ENCODE peak calls at places on chromosomes 16 and 17, in five cellular contexts. One of them, this sample, is unnamed.

GRCh38 chr17:78401246-78401645 is 22.8 kb downstream of the PGS1 start:
- DNase-seq in RCC 7860: peak
- DNase-seq in stimulated activated CD8-positive, alpha-beta memory T cell treated with anti-CD3 and anti-CD28 coated beads, Interleukin-7, amount 100 ng/mL, for 4 hours: no peak
- DNase-seq in posterior cingulate gyrus: no peak
- DNase-seq in activated T-helper 1 cell treated with Interleukin-2 at 50 U/mL for 16 hours: no peak
- DNase-seq in this sample: no peak

GRCh38 chr17:1420163-1420562 is 20.1 kb upstream of the YWHAE start:
- DNase-seq in RCC 7860: no peak
- DNase-seq in stimulated activated CD8-positive, alpha-beta memory T cell treated with anti-CD3 and anti-CD28 coated beads, Interleukin-7, amount 100 ng/mL, for 4 hours: no peak
- DNase-seq in posterior cingulate gyrus: peak
- DNase-seq in activated T-helper 1 cell treated with Interleukin-2 at 50 U/mL for 16 hours: no peak
- DNase-seq in this sample: no peak

GRCh38 chr17:63647936-63648335 is 25.7 kb downstream of the MAP3K3 start:
- DNase-seq in RCC 7860: no peak
- DNase-seq in stimulated activated CD8-positive, alpha-beta memory T cell treated with anti-CD3 and anti-CD28 coated beads, Interleukin-7, amount 100 ng/mL, for 4 hours: no peak
- DNase-seq in posterior cingulate gyrus: no peak
- DNase-seq in activated T-helper 1 cell treated with Interleukin-2 at 50 U/mL for 16 hours: no peak
- DNase-seq in this sample: no peak

GRCh38 chr16:83200005-83200779 is 573.4 kb downstream of the CDH13 start:
- DNase-seq in RCC 7860: no peak
- DNase-seq in stimulated activated CD8-positive, alpha-beta memory T cell treated with anti-CD3 and anti-CD28 coated beads, Interleukin-7, amount 100 ng/mL, for 4 hours: no peak
- DNase-seq in posterior cingulate gyrus: peak
- DNase-seq in activated T-helper 1 cell treated with Interleukin-2 at 50 U/mL for 16 hours: no peak
- DNase-seq in this sample: no peak

GRCh38 chr17:1834378-1835149 is 4.8 kb downstream of the RPA1 start:
- DNase-seq in RCC 7860: no peak
- DNase-seq in stimulated activated CD8-positive, alpha-beta memory T cell treated with anti-CD3 and anti-CD28 coated beads, Interleukin-7, amount 100 ng/mL, for 4 hours: no peak
- DNase-seq in posterior cingulate gyrus: no peak
- DNase-seq in activated T-helper 1 cell treated with Interleukin-2 at 50 U/mL for 16 hours: no peak
- DNase-seq in this sample: no peak

GRCh38 chr17:17696871-17697633 is 15.8 kb downstream of the RAI1 start:
- DNase-seq in RCC 7860: no peak
- DNase-seq in stimulated activated CD8-positive, alpha-beta memory T cell treated with anti-CD3 and anti-CD28 coated beads, Interleukin-7, amount 100 ng/mL, for 4 hours: no peak
- DNase-seq in posterior cingulate gyrus: no peak
- DNase-seq in activated T-helper 1 cell treated with Interleukin-2 at 50 U/mL for 16 hours: no peak
- DNase-seq in this sample: no peak

GRCh38 chr16:57648125-57648524 is 19.7 kb downstream of the ADGRG1 start:
- DNase-seq in RCC 7860: no peak
- DNase-seq in stimulated activated CD8-positive, alpha-beta memory T cell treated with anti-CD3 and anti-CD28 coated beads, Interleukin-7, amount 100 ng/mL, for 4 hours: no peak
- DNase-seq in posterior cingulate gyrus: no peak
- DNase-seq in activated T-helper 1 cell treated with Interleukin-2 at 50 U/mL for 16 hours: no peak
- DNase-seq in this sample: no peak

GRCh38 chr17:3526491-3526890 is 31.1 kb downstream of the TRPV3 start:
- DNase-seq in RCC 7860: no peak
- DNase-seq in stimulated activated CD8-positive, alpha-beta memory T cell treated with anti-CD3 and anti-CD28 coated beads, Interleukin-7, amount 100 ng/mL, for 4 hours: no peak
- DNase-seq in posterior cingulate gyrus: peak
- DNase-seq in activated T-helper 1 cell treated with Interleukin-2 at 50 U/mL for 16 hours: no peak
- DNase-seq in this sample: no peak

GRCh38 chr16:78693496-78693895 is 594.0 kb downstream of the WWOX start:
- DNase-seq in RCC 7860: no peak
- DNase-seq in stimulated activated CD8-positive, alpha-beta memory T cell treated with anti-CD3 and anti-CD28 coated beads, Interleukin-7, amount 100 ng/mL, for 4 hours: no peak
- DNase-seq in posterior cingulate gyrus: no peak
- DNase-seq in activated T-helper 1 cell treated with Interleukin-2 at 50 U/mL for 16 hours: no peak
- DNase-seq in this sample: no peak

GRCh38 chr16:12236491-12237030 is 260.0 kb downstream of the SNX29 start:
- DNase-seq in RCC 7860: peak
- DNase-seq in stimulated activated CD8-positive, alpha-beta memory T cell treated with anti-CD3 and anti-CD28 coated beads, Interleukin-7, amount 100 ng/mL, for 4 hours: no peak
- DNase-seq in posterior cingulate gyrus: no peak
- DNase-seq in activated T-helper 1 cell treated with Interleukin-2 at 50 U/mL for 16 hours: no peak
- DNase-seq in this sample: no peak

GRCh38 chr16:25033852-25034251 is 18.7 kb upstream of the ARHGAP17 start:
- DNase-seq in RCC 7860: peak
- DNase-seq in stimulated activated CD8-positive, alpha-beta memory T cell treated with anti-CD3 and anti-CD28 coated beads, Interleukin-7, amount 100 ng/mL, for 4 hours: no peak
- DNase-seq in posterior cingulate gyrus: no peak
- DNase-seq in activated T-helper 1 cell treated with Interleukin-2 at 50 U/mL for 16 hours: no peak
- DNase-seq in this sample: no peak

GRCh38 chr17:49089094-49089493 is 43.5 kb upstream of the B4GALNT2 start:
- DNase-seq in RCC 7860: no peak
- DNase-seq in stimulated activated CD8-positive, alpha-beta memory T cell treated with anti-CD3 and anti-CD28 coated beads, Interleukin-7, amount 100 ng/mL, for 4 hours: no peak
- DNase-seq in posterior cingulate gyrus: no peak
- DNase-seq in activated T-helper 1 cell treated with Interleukin-2 at 50 U/mL for 16 hours: no peak
- DNase-seq in this sample: no peak

GRCh38 chr17:28706471-28707338 is 5.0 kb downstream of the PROCA1 start:
- DNase-seq in RCC 7860: no peak
- DNase-seq in stimulated activated CD8-positive, alpha-beta memory T cell treated with anti-CD3 and anti-CD28 coated beads, Interleukin-7, amount 100 ng/mL, for 4 hours: no peak
- DNase-seq in posterior cingulate gyrus: peak
- DNase-seq in activated T-helper 1 cell treated with Interleukin-2 at 50 U/mL for 16 hours: no peak
- DNase-seq in this sample: no peak

GRCh38 chr16:22070361-22071351 is 21.7 kb upstream of the VWA3A start:
- DNase-seq in RCC 7860: no peak
- DNase-seq in stimulated activated CD8-positive, alpha-beta memory T cell treated with anti-CD3 and anti-CD28 coated beads, Interleukin-7, amount 100 ng/mL, for 4 hours: no peak
- DNase-seq in posterior cingulate gyrus: no peak
- DNase-seq in activated T-helper 1 cell treated with Interleukin-2 at 50 U/mL for 16 hours: no peak
- DNase-seq in this sample: no peak

GRCh38 chr17:11564483-11565380 is 33.5 kb upstream of the DNAH9 start:
- DNase-seq in RCC 7860: no peak
- DNase-seq in stimulated activated CD8-positive, alpha-beta memory T cell treated with anti-CD3 and anti-CD28 coated beads, Interleukin-7, amount 100 ng/mL, for 4 hours: no peak
- DNase-seq in posterior cingulate gyrus: no peak
- DNase-seq in activated T-helper 1 cell treated with Interleukin-2 at 50 U/mL for 16 hours: no peak
- DNase-seq in this sample: no peak

GRCh38 chr16:3997231-3997841 is 116.8 kb upstream of the CREBBP start:
- DNase-seq in RCC 7860: no peak
- DNase-seq in stimulated activated CD8-positive, alpha-beta memory T cell treated with anti-CD3 and anti-CD28 coated beads, Interleukin-7, amount 100 ng/mL, for 4 hours: no peak
- DNase-seq in posterior cingulate gyrus: peak
- DNase-seq in activated T-helper 1 cell treated with Interleukin-2 at 50 U/mL for 16 hours: no peak
- DNase-seq in this sample: no peak

GRCh38 chr16:85173077-85173980 is 61.1 kb upstream of the CIBAR2 start:
- DNase-seq in RCC 7860: peak
- DNase-seq in stimulated activated CD8-positive, alpha-beta memory T cell treated with anti-CD3 and anti-CD28 coated beads, Interleukin-7, amount 100 ng/mL, for 4 hours: no peak
- DNase-seq in posterior cingulate gyrus: peak
- DNase-seq in activated T-helper 1 cell treated with Interleukin-2 at 50 U/mL for 16 hours: no peak
- DNase-seq in this sample: no peak

GRCh38 chr17:27247071-27247957 is 46.6 kb upstream of the WSB1 start:
- DNase-seq in RCC 7860: no peak
- DNase-seq in stimulated activated CD8-positive, alpha-beta memory T cell treated with anti-CD3 and anti-CD28 coated beads, Interleukin-7, amount 100 ng/mL, for 4 hours: no peak
- DNase-seq in posterior cingulate gyrus: peak
- DNase-seq in activated T-helper 1 cell treated with Interleukin-2 at 50 U/mL for 16 hours: no peak
- DNase-seq in this sample: no peak

GRCh38 chr16:81748476-81749198 is 30.5 kb upstream of the PLCG2 start:
- DNase-seq in RCC 7860: no peak
- DNase-seq in stimulated activated CD8-positive, alpha-beta memory T cell treated with anti-CD3 and anti-CD28 coated beads, Interleukin-7, amount 100 ng/mL, for 4 hours: no peak
- DNase-seq in posterior cingulate gyrus: peak
- DNase-seq in activated T-helper 1 cell treated with Interleukin-2 at 50 U/mL for 16 hours: no peak
- DNase-seq in this sample: no peak

GRCh38 chr16:30096105-30096861 is at the start of gene YPEL3:
- DNase-seq in RCC 7860: peak
- DNase-seq in stimulated activated CD8-positive, alpha-beta memory T cell treated with anti-CD3 and anti-CD28 coated beads, Interleukin-7, amount 100 ng/mL, for 4 hours: peak
- DNase-seq in posterior cingulate gyrus: peak
- DNase-seq in activated T-helper 1 cell treated with Interleukin-2 at 50 U/mL for 16 hours: peak
- DNase-seq in this sample: peak

GRCh38 chr16:11004957-11005610 is 60.7 kb downstream of the CLEC16A start:
- DNase-seq in RCC 7860: no peak
- DNase-seq in stimulated activated CD8-positive, alpha-beta memory T cell treated with anti-CD3 and anti-CD28 coated beads, Interleukin-7, amount 100 ng/mL, for 4 hours: no peak
- DNase-seq in posterior cingulate gyrus: no peak
- DNase-seq in activated T-helper 1 cell treated with Interleukin-2 at 50 U/mL for 16 hours: no peak
- DNase-seq in this sample: no peak

GRCh38 chr17:32586666-32587065 is 99.9 kb downstream of the CDK5R1 start:
- DNase-seq in RCC 7860: no peak
- DNase-seq in stimulated activated CD8-positive, alpha-beta memory T cell treated with anti-CD3 and anti-CD28 coated beads, Interleukin-7, amount 100 ng/mL, for 4 hours: no peak
- DNase-seq in posterior cingulate gyrus: no peak
- DNase-seq in activated T-helper 1 cell treated with Interleukin-2 at 50 U/mL for 16 hours: no peak
- DNase-seq in this sample: no peak

GRCh38 chr17:29617481-29618271 is 5.0 kb downstream of the CORO6 start:
- DNase-seq in RCC 7860: no peak
- DNase-seq in stimulated activated CD8-positive, alpha-beta memory T cell treated with anti-CD3 and anti-CD28 coated beads, Interleukin-7, amount 100 ng/mL, for 4 hours: peak
- DNase-seq in posterior cingulate gyrus: peak
- DNase-seq in activated T-helper 1 cell treated with Interleukin-2 at 50 U/mL for 16 hours: peak
- DNase-seq in this sample: peak

GRCh38 chr16:15399317-15399716 is 3.8 kb downstream of the MPV17L start:
- DNase-seq in RCC 7860: no peak
- DNase-seq in stimulated activated CD8-positive, alpha-beta memory T cell treated with anti-CD3 and anti-CD28 coated beads, Interleukin-7, amount 100 ng/mL, for 4 hours: no peak
- DNase-seq in posterior cingulate gyrus: no peak
- DNase-seq in activated T-helper 1 cell treated with Interleukin-2 at 50 U/mL for 16 hours: no peak
- DNase-seq in this sample: no peak

GRCh38 chr17:55609737-55610201 is 98.5 kb upstream of the SMIM36 start:
- DNase-seq in RCC 7860: peak
- DNase-seq in stimulated activated CD8-positive, alpha-beta memory T cell treated with anti-CD3 and anti-CD28 coated beads, Interleukin-7, amount 100 ng/mL, for 4 hours: no peak
- DNase-seq in posterior cingulate gyrus: no peak
- DNase-seq in activated T-helper 1 cell treated with Interleukin-2 at 50 U/mL for 16 hours: no peak
- DNase-seq in this sample: no peak

GRCh38 chr17:27754549-27754948 is 45.8 kb downstream of the NOS2 start:
- DNase-seq in RCC 7860: no peak
- DNase-seq in stimulated activated CD8-positive, alpha-beta memory T cell treated with anti-CD3 and anti-CD28 coated beads, Interleukin-7, amount 100 ng/mL, for 4 hours: no peak
- DNase-seq in posterior cingulate gyrus: no peak
- DNase-seq in activated T-helper 1 cell treated with Interleukin-2 at 50 U/mL for 16 hours: no peak
- DNase-seq in this sample: no peak

GRCh38 chr17:8629371-8630226 is 926 bp downstream of the MYH10 start:
- DNase-seq in RCC 7860: no peak
- DNase-seq in stimulated activated CD8-positive, alpha-beta memory T cell treated with anti-CD3 and anti-CD28 coated beads, Interleukin-7, amount 100 ng/mL, for 4 hours: no peak
- DNase-seq in posterior cingulate gyrus: peak
- DNase-seq in activated T-helper 1 cell treated with Interleukin-2 at 50 U/mL for 16 hours: no peak
- DNase-seq in this sample: peak

GRCh38 chr16:89266521-89267134 is 49.1 kb downstream of the ZNF778 start:
- DNase-seq in RCC 7860: no peak
- DNase-seq in stimulated activated CD8-positive, alpha-beta memory T cell treated with anti-CD3 and anti-CD28 coated beads, Interleukin-7, amount 100 ng/mL, for 4 hours: no peak
- DNase-seq in posterior cingulate gyrus: peak
- DNase-seq in activated T-helper 1 cell treated with Interleukin-2 at 50 U/mL for 16 hours: no peak
- DNase-seq in this sample: no peak

GRCh38 chr16:81164481-81164880 is 68.3 kb upstream of the GCSH start:
- DNase-seq in RCC 7860: no peak
- DNase-seq in stimulated activated CD8-positive, alpha-beta memory T cell treated with anti-CD3 and anti-CD28 coated beads, Interleukin-7, amount 100 ng/mL, for 4 hours: no peak
- DNase-seq in posterior cingulate gyrus: peak
- DNase-seq in activated T-helper 1 cell treated with Interleukin-2 at 50 U/mL for 16 hours: no peak
- DNase-seq in this sample: no peak

GRCh38 chr16:31265329-31266245 is 5.8 kb downstream of the ITGAM start:
- DNase-seq in RCC 7860: peak
- DNase-seq in stimulated activated CD8-positive, alpha-beta memory T cell treated with anti-CD3 and anti-CD28 coated beads, Interleukin-7, amount 100 ng/mL, for 4 hours: peak
- DNase-seq in posterior cingulate gyrus: no peak
- DNase-seq in activated T-helper 1 cell treated with Interleukin-2 at 50 U/mL for 16 hours: peak
- DNase-seq in this sample: peak

GRCh38 chr17:76935331-76935730 is 67.1 kb downstream of the MGAT5B start:
- DNase-seq in RCC 7860: no peak
- DNase-seq in stimulated activated CD8-positive, alpha-beta memory T cell treated with anti-CD3 and anti-CD28 coated beads, Interleukin-7, amount 100 ng/mL, for 4 hours: no peak
- DNase-seq in posterior cingulate gyrus: no peak
- DNase-seq in activated T-helper 1 cell treated with Interleukin-2 at 50 U/mL for 16 hours: no peak
- DNase-seq in this sample: no peak

GRCh38 chr16:19396555-19397011 is 21.1 kb upstream of the TMC5 start:
- DNase-seq in RCC 7860: no peak
- DNase-seq in stimulated activated CD8-positive, alpha-beta memory T cell treated with anti-CD3 and anti-CD28 coated beads, Interleukin-7, amount 100 ng/mL, for 4 hours: no peak
- DNase-seq in posterior cingulate gyrus: no peak
- DNase-seq in activated T-helper 1 cell treated with Interleukin-2 at 50 U/mL for 16 hours: no peak
- DNase-seq in this sample: no peak